ENCODE peak calls at places on chromosome 7, in four cellular contexts. E, L, S and T are unnamed samples.
A peak's percentile ranks its signal among the peaks of the same experiment; 100 is the strongest.

GRCh38 chr7:18494821-18495408 is 634 bp upstream of the HDAC9 start:
- DNase-seq in E (no peak), L (no peak), S (peak; percentile 61), T (no peak)

GRCh38 chr7:27235387-27236052 is 7.1 kb upstream of the EVX1 start:
- DNase-seq in E (peak; percentile 86), L (peak; percentile 68), S (peak; percentile 6), T (no peak)

GRCh38 chr7:73719806-73720169 is 319 bp upstream of the STX1A start:
- DNase-seq in E (no peak), L (no peak), S (no peak), T (no peak)

GRCh38 chr7:64672414-64672813 is 6.5 kb downstream of the ZNF107 start:
- DNase-seq in E (no peak), L (no peak), S (no peak), T (no peak)

GRCh38 chr7:114630186-114630824 is 215.7 kb downstream of the FOXP2 start:
- DNase-seq in E (no peak), L (no peak), S (no peak), T (no peak)

GRCh38 chr7:2870471-2870941 is 26.4 kb upstream of the GNA12 start:
- DNase-seq in E (no peak), L (peak; percentile 78), S (peak; percentile 73), T (no peak)

GRCh38 chr7:2545746-2546425 is 9.4 kb downstream of the BRAT1 start:
- DNase-seq in E (no peak), L (peak; percentile 45), S (no peak), T (no peak)

GRCh38 chr7:150370612-150371071 is 2.0 kb downstream of the REPIN1 start:
- DNase-seq in E (no peak), L (no peak), S (peak; percentile 61), T (no peak)

GRCh38 chr7:101564778-101565211 is 64.3 kb downstream of the MYL10 start:
- DNase-seq in E (no peak), L (peak; percentile 60), S (no peak), T (peak; percentile 49)

GRCh38 chr7:28165221-28165807 is 15.3 kb downstream of the JAZF1 start:
- DNase-seq in E (no peak), L (no peak), S (peak; percentile 34), T (no peak)

GRCh38 chr7:157612664-157613561 is 276.1 kb downstream of the DNAJB6 start:
- DNase-seq in E (peak; percentile 64), L (peak; percentile 76), S (peak; percentile 47), T (no peak)

GRCh38 chr7:98562336-98563182 is 54.5 kb upstream of the NPTX2 start:
- DNase-seq in E (no peak), L (no peak), S (no peak), T (no peak)

GRCh38 chr7:15397159-15397550 is 164.7 kb downstream of the AGMO start:
- DNase-seq in E (no peak), L (no peak), S (no peak), T (no peak)

GRCh38 chr7:18495412-18496335 is at the start of gene HDAC9:
- DNase-seq in E (no peak), L (no peak), S (peak; percentile 40), T (no peak)

GRCh38 chr7:89771003-89771636 is 383.1 kb upstream of the STEAP1 start:
- DNase-seq in E (no peak), L (no peak), S (peak; percentile 0), T (no peak)

GRCh38 chr7:91912500-91912899 is 28.2 kb upstream of the AKAP9 start:
- DNase-seq in E (no peak), L (no peak), S (peak; percentile 46), T (no peak)

GRCh38 chr7:80018941-80019808 is 115.5 kb upstream of the GNAI1 start:
- DNase-seq in E (peak; percentile 41), L (no peak), S (peak; percentile 78), T (no peak)

GRCh38 chr7:1239455-1240295 is 7.0 kb downstream of the UNCX start:
- DNase-seq in E (no peak), L (no peak), S (no peak), T (no peak)

GRCh38 chr7:8435120-8435519 is 1.7 kb downstream of the NXPH1 start:
- DNase-seq in E (no peak), L (no peak), S (no peak), T (no peak)

GRCh38 chr7:91248996-91249395 is 15.2 kb upstream of the FZD1 start:
- DNase-seq in E (no peak), L (no peak), S (no peak), T (no peak)

GRCh38 chr7:75906991-75907667 is 7.8 kb upstream of the POR start:
- DNase-seq in E (peak; percentile 63), L (no peak), S (no peak), T (no peak)

GRCh38 chr7:18503068-18503859 is 7.7 kb downstream of the HDAC9 start:
- DNase-seq in E (no peak), L (no peak), S (no peak), T (no peak)

GRCh38 chr7:16098585-16099179 is 322.7 kb downstream of the CRPPA start:
- DNase-seq in E (peak; percentile 29), L (no peak), S (peak; percentile 67), T (no peak)

GRCh38 chr7:33714208-33714607 is 191.1 kb upstream of the BMPER start:
- DNase-seq in E (no peak), L (no peak), S (no peak), T (no peak)

GRCh38 chr7:100827330-100828226 is at the start of gene EPHB4:
- DNase-seq in E (peak; percentile 93), L (peak; percentile 89), S (peak; percentile 71), T (no peak)

GRCh38 chr7:45920543-45921380 is at the start of gene IGFBP3:
- DNase-seq in E (peak; percentile 39), L (peak; percentile 72), S (peak; percentile 63), T (peak; percentile 62)

GRCh38 chr7:66877577-66878300 is 43.3 kb upstream of the TMEM248 start:
- DNase-seq in E (no peak), L (no peak), S (peak; percentile 15), T (no peak)

GRCh38 chr7:98283127-98283886 is 1.8 kb downstream of the BRI3 start:
- DNase-seq in E (no peak), L (peak; percentile 87), S (peak; percentile 80), T (no peak)

GRCh38 chr7:44634839-44635591 is 28.6 kb downstream of the OGDH start:
- DNase-seq in E (no peak), L (peak; percentile 66), S (no peak), T (no peak)

GRCh38 chr7:117325836-117326235 is 3.0 kb upstream of the WNT2 start:
- DNase-seq in E (no peak), L (no peak), S (no peak), T (no peak)

GRCh38 chr7:117324940-117325339 is 2.1 kb upstream of the WNT2 start:
- DNase-seq in E (no peak), L (no peak), S (no peak), T (no peak)

GRCh38 chr7:117323585-117323876 is 673 bp upstream of the WNT2 start:
- DNase-seq in E (no peak), L (no peak), S (no peak), T (no peak)

GRCh38 chr7:117322741-117323584 is at the start of gene WNT2:
- DNase-seq in E (no peak), L (no peak), S (peak; percentile 23), T (no peak)

DNA sequence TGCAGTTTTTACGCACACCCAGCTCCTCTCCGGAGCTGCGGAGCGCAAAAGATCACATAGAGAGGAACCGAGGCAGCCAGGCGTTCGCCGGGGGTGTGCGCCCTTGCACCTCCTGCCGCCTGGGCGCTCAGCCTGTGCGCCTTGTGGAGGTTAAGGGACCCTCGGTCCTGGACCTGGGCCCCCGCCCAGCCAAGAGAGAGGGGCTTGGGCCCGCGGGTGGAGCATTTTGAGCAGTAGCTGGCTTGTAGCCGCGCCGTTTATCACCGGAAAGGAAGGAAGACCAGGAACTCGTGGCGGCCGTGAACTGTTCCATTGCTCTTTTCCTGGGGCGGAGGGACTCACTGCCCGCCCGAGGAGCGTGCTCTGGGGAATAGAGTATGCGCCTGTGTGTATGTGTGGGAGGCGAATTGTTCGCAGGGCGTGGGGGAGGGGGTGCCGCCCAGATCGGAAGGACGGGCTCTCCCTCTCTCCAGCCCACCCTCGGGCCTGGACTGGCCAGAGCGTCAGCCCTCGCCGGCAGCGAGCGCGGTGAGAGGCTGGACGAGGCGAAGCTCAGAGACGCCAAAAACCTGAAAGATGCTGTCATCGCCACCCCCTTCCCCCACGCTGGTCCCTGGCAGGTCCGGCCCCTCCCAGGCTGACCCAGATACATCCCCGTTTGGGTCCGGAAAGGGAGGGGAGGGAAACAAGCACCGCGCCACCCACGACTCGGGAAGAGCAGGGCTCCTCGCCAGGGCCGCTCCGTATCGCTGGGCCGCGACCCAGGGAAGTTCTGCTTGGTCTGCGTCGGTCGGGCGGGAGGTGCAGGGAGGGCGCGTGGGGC is 1.2 kb upstream of the WNT2 start:
- DNase-seq in E (peak; percentile 18), L (peak; percentile 78), S (peak; percentile 35), T (no peak)
- H3K4me3 ChIP-seq in E (peak overlapping the region; percentile 38), L (peak overlapping the region; percentile 46), S (peak overlapping the region; percentile 52), T (no peak overlapping the region)

GRCh38 chr7:137003606-137004005 is 135.2 kb downstream of the CHRM2 start:
- DNase-seq in E (no peak), L (no peak), S (no peak), T (no peak)

GRCh38 chr7:137006293-137006692 is 137.8 kb downstream of the CHRM2 start:
- DNase-seq in E (no peak), L (no peak), S (peak; percentile 82), T (no peak)

GRCh38 chr7:137003071-137003470 is 134.6 kb downstream of the CHRM2 start:
- DNase-seq in E (no peak), L (no peak), S (peak; percentile 48), T (no peak)

GRCh38 chr7:137007001-137007725 is 138.7 kb downstream of the CHRM2 start:
- DNase-seq in E (no peak), L (no peak), S (peak; percentile 41), T (no peak)

GRCh38 chr7:137005873-137006272 is 137.4 kb downstream of the CHRM2 start:
- DNase-seq in E (no peak), L (no peak), S (no peak), T (no peak)
- TF ChIP-seq CTCF in E (no peak), L (no peak), S (no peak), T (no peak)

GRCh38 chr7:158710651-158711102 is 6.1 kb upstream of the NCAPG2 start:
- DNase-seq in E (no peak), L (no peak), S (peak; percentile 97), T (no peak)
- H3K4me3 ChIP-seq in E (no peak overlapping the region), L (no peak overlapping the region), S (no peak overlapping the region), T (no peak overlapping the region)

GRCh38 chr7:132022188-132022587 is 465.8 kb upstream of the PODXL start:
- DNase-seq in E (no peak), L (no peak), S (no peak), T (no peak)

GRCh38 chr7:132024290-132024689 is 467.9 kb upstream of the PODXL start:
- DNase-seq in E (no peak), L (no peak), S (no peak), T (no peak)

GRCh38 chr7:132019718-132020117 is 463.3 kb upstream of the PODXL start:
- DNase-seq in E (no peak), L (no peak), S (no peak), T (no peak)
- TF ChIP-seq CTCF in E (no peak), L (no peak), S (no peak), T (no peak)

DNA sequence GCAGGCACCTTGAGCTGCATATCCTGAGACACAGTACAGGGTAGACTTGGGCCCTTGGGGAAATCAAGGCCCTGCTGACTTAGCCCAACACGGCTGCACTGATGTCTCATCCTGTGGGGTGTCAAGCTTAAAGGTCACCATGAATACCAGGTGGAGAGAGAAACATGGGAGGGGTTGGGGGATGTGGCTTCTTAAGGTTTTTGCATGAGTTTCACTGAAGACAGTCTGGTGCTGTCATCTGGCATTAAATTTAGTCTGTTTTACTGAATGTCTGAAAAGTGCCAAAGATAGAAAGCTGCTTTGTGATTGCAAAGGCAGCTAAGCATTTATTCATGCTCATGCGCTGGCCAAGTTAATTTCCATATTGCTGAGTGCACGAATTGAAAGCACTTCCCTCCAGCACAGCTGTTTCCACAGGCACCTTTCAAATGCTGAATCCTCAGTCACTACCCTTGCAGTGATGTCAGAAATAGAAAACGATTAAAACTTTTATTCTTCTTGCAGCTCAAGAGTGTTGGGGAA is 102.1 kb downstream of the OSBPL3 start:
- DNase-seq in E (no peak), L (no peak), S (peak; percentile 56), T (no peak)
- H3K4me3 ChIP-seq in E (no peak overlapping the region), L (no peak overlapping the region), S (no peak overlapping the region), T (no peak overlapping the region)